ENCODE peak calls at places on chromosomes 2 and 18, in nine cellular contexts. P, S, W, F, X, O, T, G and L are unnamed samples.

GRCh38 chr2:121479882-121480522 is 50.7 kb upstream of the RNU4ATAC start:
- DNase-seq in O (peak), G (no peak), P (peak), F (peak), T (no peak), W (no peak), S (no peak), X (no peak), L (peak)

GRCh38 chr18:36200354-36200771 is 13.1 kb downstream of the MOCOS start:
- DNase-seq in O (no peak), X (no peak), S (no peak), T (no peak), P (no peak), G (no peak), W (no peak), F (no peak), L (no peak)

GRCh38 chr2:188588235-188588634 is 296.6 kb downstream of the GULP1 start:
- DNase-seq in O (no peak), W (no peak), G (no peak), P (no peak), S (no peak), T (no peak), F (no peak), X (no peak), L (no peak)

GRCh38 chr18:69400253-69400975 is at the start of gene DOK6:
- DNase-seq in S (no peak), X (peak), F (no peak), G (peak), P (peak), O (peak), W (peak), T (peak), L (no peak)

GRCh38 chr18:48345596-48345995 is 63.6 kb downstream of the ZBTB7C start:
- DNase-seq in G (peak), P (peak), W (peak), T (no peak), O (peak), X (peak), F (no peak), S (no peak), L (no peak)

GRCh38 chr2:119749405-119750066 is 10.2 kb upstream of the PTPN4 start:
- DNase-seq in T (no peak), X (no peak), F (peak), S (no peak), W (peak), G (no peak), O (no peak), P (no peak), L (no peak)

GRCh38 chr2:239544846-239545465 is 144.1 kb upstream of the HDAC4 start:
- DNase-seq in G (peak), P (no peak), O (no peak), S (peak), W (no peak), X (no peak), T (no peak), F (no peak), L (no peak)

GRCh38 chr2:176066645-176067586 is 16.8 kb downstream of the EVX2 start:
- DNase-seq in T (no peak), O (no peak), P (no peak), W (no peak), F (no peak), G (no peak), S (no peak), X (no peak), L (no peak)

GRCh38 chr2:47964722-47965434 is 58.6 kb upstream of the FBXO11 start:
- DNase-seq in F (no peak), G (no peak), X (no peak), T (no peak), O (no peak), S (no peak), W (no peak), P (no peak), L (no peak)

GRCh38 chr2:162490052-162490717 is 146.3 kb downstream of the GCA start:
- DNase-seq in P (no peak), X (no peak), F (no peak), W (peak), O (no peak), G (no peak), T (no peak), S (no peak), L (no peak)

GRCh38 chr2:241314181-241314932 is 1.1 kb downstream of the HDLBP start:
- DNase-seq in P (peak), F (no peak), X (no peak), O (no peak), G (no peak), S (no peak), W (peak), T (no peak), L (no peak)

GRCh38 chr2:74593826-74594467 is 39.4 kb downstream of the DOK1 start:
- DNase-seq in X (no peak), O (peak), G (no peak), F (no peak), T (no peak), W (peak), P (no peak), S (no peak), L (no peak)

GRCh38 chr18:13217466-13217961 is 1.0 kb upstream of the LDLRAD4 start:
- DNase-seq in W (peak), O (no peak), X (peak), G (peak), P (peak), T (no peak), F (no peak), S (peak), L (peak)

GRCh38 chr2:237884681-237885080 is 25.3 kb downstream of the RAMP1 start:
- DNase-seq in P (no peak), W (no peak), X (no peak), O (no peak), G (peak), F (no peak), S (no peak), T (no peak), L (no peak)

GRCh38 chr2:29747786-29748470 is 173.5 kb downstream of the ALK start:
- DNase-seq in P (peak), X (no peak), T (peak), W (peak), F (peak), O (peak), G (no peak), S (no peak), L (no peak)

GRCh38 chr2:206603269-206603668 is 39.0 kb upstream of the FAM237A start:
- DNase-seq in X (no peak), O (no peak), P (no peak), W (no peak), F (no peak), G (no peak), S (no peak), T (no peak), L (no peak)

GRCh38 chr2:215429424-215429823 is 6.4 kb downstream of the FN1 start:
- DNase-seq in T (no peak), P (no peak), F (no peak), G (no peak), W (no peak), S (no peak), O (no peak), X (no peak), L (no peak)